ENCODE peak calls at places on chromosomes 12 and 14, in ten cellular contexts. P is GM12891, W is adrenal gland, A is A549, L is prostate gland, E is body of pancreas, C is sigmoid colon, M is esophagus squamous epithelium, I is heart left ventricle, B is testis. O is an unnamed sample.

GRCh38 chr12:3341594-3341993 is 149.4 kb upstream of the PRMT8 start:
- DNase-seq in W (no peak), A (no peak), E (peak), L (no peak), I (peak), P (no peak), C (no peak), M (no peak), B (peak), O (no peak)

GRCh38 chr14:23629831-23630396 is 6.2 kb upstream of the DHRS2 start:
- DNase-seq in W (no peak), E (peak), B (no peak), I (no peak), P (no peak), C (no peak), A (no peak), M (no peak), L (no peak), O (no peak)

GRCh38 chr14:103016071-103016470 is 41.3 kb downstream of the CDC42BPB start:
- DNase-seq in C (no peak), E (peak), L (peak), I (no peak), B (no peak), W (peak), M (no peak), P (no peak), A (no peak), O (no peak)

GRCh38 chr12:48002179-48002601 is 2.1 kb downstream of the COL2A1 start:
- DNase-seq in M (no peak), W (no peak), P (no peak), E (no peak), L (no peak), C (no peak), I (no peak), A (peak), B (no peak), O (no peak)

GRCh38 chr14:101761881-101762529 is 496 bp downstream of the PPP2R5C start:
- DNase-seq in E (peak), P (peak), L (peak), C (peak), W (peak), B (peak), M (peak), I (peak), A (peak), O (peak)

GRCh38 chr14:61145258-61145902 is 135.8 kb downstream of the TMEM30B start:
- DNase-seq in I (no peak), W (no peak), B (no peak), L (peak), A (no peak), M (no peak), P (no peak), C (no peak), E (no peak), O (no peak)

GRCh38 chr12:56880416-56881035 is 53.7 kb downstream of the SDR9C7 start:
- DNase-seq in P (no peak), W (no peak), M (no peak), A (no peak), C (no peak), B (no peak), L (no peak), I (no peak), E (no peak), O (no peak)

GRCh38 chr12:122738561-122738960 is 7.9 kb upstream of the HCAR1 start:
- DNase-seq in L (no peak), C (no peak), I (no peak), W (no peak), P (no peak), E (no peak), A (no peak), B (no peak), M (no peak), O (no peak)

GRCh38 chr14:50961606-50962259 is 17.4 kb upstream of the PYGL start:
- DNase-seq in W (peak), E (no peak), A (peak), M (no peak), C (no peak), B (no peak), P (no peak), L (peak), I (no peak), O (peak)

GRCh38 chr14:38209572-38210159 is 2.0 kb downstream of the SSTR1 start:
- DNase-seq in L (no peak), W (no peak), C (peak), I (no peak), E (no peak), P (no peak), B (no peak), A (no peak), M (no peak), O (no peak)

GRCh38 chr14:69005432-69006148 is 26.5 kb upstream of the ACTN1 start:
- DNase-seq in E (peak), M (no peak), W (peak), A (peak), I (no peak), L (no peak), P (no peak), B (no peak), C (peak), O (peak)
- TF ChIP-seq POLR2A in E (no peak), M (no peak), W (no peak), A (no peak), I (no peak), L (no peak), P (no peak), B (no peak), C (no peak), O (no peak)

GRCh38 chr12:88658009-88658408 is 77.7 kb upstream of the KITLG start:
- DNase-seq in I (no peak), M (no peak), W (no peak), A (no peak), E (no peak), B (no peak), L (peak), C (no peak), P (no peak), O (no peak)

GRCh38 chr12:88665051-88665450 is 84.8 kb upstream of the KITLG start:
- DNase-seq in C (no peak), E (no peak), P (no peak), L (no peak), I (no peak), A (no peak), W (no peak), B (no peak), M (no peak), O (no peak)

GRCh38 chr12:88663001-88663400 is 82.7 kb upstream of the KITLG start:
- DNase-seq in M (no peak), B (no peak), P (no peak), W (no peak), I (no peak), C (no peak), L (no peak), E (no peak), A (no peak), O (no peak)

GRCh38 chr12:88662093-88662492 is 81.8 kb upstream of the KITLG start:
- DNase-seq in W (no peak), P (no peak), C (no peak), B (no peak), I (no peak), M (no peak), E (no peak), A (no peak), L (no peak), O (no peak)
- TF ChIP-seq POLR2A in W (no peak), P (no peak), C (no peak), B (no peak), I (no peak), M (no peak), E (no peak), A (no peak), L (no peak), O (no peak)

DNA sequence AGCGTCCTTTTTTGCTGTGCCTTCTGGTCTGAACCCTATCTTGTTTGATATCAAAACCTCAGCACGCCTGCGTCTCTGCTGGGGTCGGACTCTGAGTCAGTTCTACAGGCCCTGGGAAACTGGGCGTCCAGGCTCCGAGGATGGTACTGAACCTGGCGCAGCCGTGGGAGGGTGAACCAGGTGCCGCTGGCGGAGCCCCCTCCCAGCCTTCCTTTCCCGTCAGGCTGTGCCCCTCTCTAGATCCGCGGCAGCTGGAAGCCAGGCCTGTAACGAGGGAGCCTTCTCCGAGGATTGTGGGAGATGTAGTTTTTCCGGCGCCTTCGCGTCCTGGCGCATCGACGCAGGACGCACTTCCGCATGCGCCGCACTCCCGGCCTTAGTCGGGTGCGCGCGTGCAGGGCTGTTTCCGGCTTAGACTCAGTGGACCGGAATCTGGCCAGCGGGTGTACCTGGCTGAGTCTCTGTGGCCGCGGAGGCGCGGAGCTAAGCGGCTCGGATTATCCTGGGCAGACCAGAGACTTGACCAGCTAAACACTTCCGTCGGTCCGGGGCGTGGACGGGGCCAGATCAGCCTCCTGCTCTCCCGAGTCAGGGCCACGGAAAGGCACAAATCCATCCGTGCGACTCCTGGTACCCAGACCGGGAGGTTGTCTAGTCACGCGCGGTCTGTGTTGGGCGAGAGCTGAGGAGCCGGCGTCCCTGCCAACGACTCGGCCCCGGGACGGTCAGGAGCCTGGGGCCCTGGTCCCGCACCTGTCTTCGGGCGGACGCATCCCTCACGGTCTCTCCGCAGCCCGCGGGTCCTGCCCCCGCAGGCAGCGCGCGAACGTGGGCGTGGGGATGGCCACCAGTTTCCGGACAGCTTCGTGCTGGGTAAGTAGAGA is at the start of gene ZNF26:
- DNase-seq in B (peak), A (peak), L (peak), I (peak), M (peak), W (peak), E (peak), P (peak), C (peak), O (peak)
- TF ChIP-seq POLR2A in B (peak), A (peak), L (peak), I (peak), M (no peak), W (peak), E (peak), P (peak), C (no peak), O (peak)

DNA sequence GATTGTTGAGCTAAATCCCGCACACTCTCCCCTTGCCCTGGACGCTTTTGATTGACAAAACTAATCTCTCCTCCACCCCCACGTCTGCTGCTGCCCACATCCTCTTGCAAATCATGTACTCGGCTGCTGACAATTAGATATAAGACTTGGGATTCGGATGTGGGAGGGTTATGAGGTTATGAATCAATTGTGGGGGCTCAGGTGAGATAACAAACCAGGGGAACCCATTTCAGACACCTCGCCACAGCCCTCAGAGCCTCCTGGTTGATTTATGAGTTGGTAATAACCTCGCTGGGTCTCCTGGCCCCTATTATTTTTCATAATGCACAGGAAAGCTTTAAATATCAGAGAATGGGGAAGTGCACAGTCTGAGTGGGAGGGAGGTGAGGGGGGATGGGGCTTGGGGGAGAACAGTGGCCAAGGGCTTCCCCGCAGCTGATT is 449.9 kb downstream of the DPF3 start:
- DNase-seq in C (no peak), I (no peak), M (no peak), A (no peak), P (no peak), L (no peak), E (no peak), W (no peak), B (no peak), O (no peak)
- TF ChIP-seq POLR2A in C (no peak), I (no peak), M (no peak), A (no peak), P (no peak), L (no peak), E (no peak), W (no peak), B (no peak), O (no peak)

O was measured in H54.